ENCODE peak calls at places on chromosomes 1 and 21, in five cellular contexts. C, Z, O, W and I are unnamed samples.

GRCh38 chr1:190754769-190755168 is 277.1 kb upstream of the BRINP3 start:
- DNase-seq in W (no peak), O (no peak), C (no peak), Z (no peak), I (no peak)

GRCh38 chr1:10980094-10980577 is 32.3 kb upstream of the TARDBP start:
- DNase-seq in O (peak; percentile 79), Z (peak; percentile 72), C (peak; percentile 59), W (no peak), I (no peak)

GRCh38 chr1:74399249-74399648 is 113.2 kb downstream of the LRRC53 start:
- DNase-seq in O (no peak), Z (no peak), W (no peak), C (no peak), I (no peak)

GRCh38 chr1:183776731-183777130 is 28.2 kb upstream of the RGL1 start:
- DNase-seq in W (no peak), C (no peak), O (no peak), Z (no peak), I (no peak)

GRCh38 chr1:26597629-26598039 is 68.1 kb downstream of the RPS6KA1 start:
- DNase-seq in Z (no peak), W (no peak), O (no peak), C (no peak), I (peak; percentile 80)

GRCh38 chr1:8361198-8361849 is 43.4 kb downstream of the SLC45A1 start:
- DNase-seq in Z (no peak), W (no peak), C (no peak), O (no peak), I (no peak)

GRCh38 chr1:201013991-201014815 is 9.3 kb downstream of the KIF21B start:
- DNase-seq in O (peak; percentile 61), W (no peak), Z (no peak), C (peak; percentile 51), I (no peak)

GRCh38 chr1:245934409-245934808 is 572.7 kb downstream of the SMYD3 start:
- DNase-seq in W (no peak), C (no peak), O (no peak), Z (no peak), I (no peak)

GRCh38 chr21:30620080-30620479 is 347 bp upstream of the KRTAP20-4 start:
- DNase-seq in O (no peak), C (no peak), Z (no peak), W (no peak), I (no peak)

GRCh38 chr1:158496379-158496778 is 24.4 kb downstream of the OR10R2 start:
- DNase-seq in O (no peak), W (no peak), Z (no peak), C (no peak), I (peak; percentile 10)

GRCh38 chr1:151196292-151196800 is 2.0 kb upstream of the PIP5K1A start:
- DNase-seq in O (peak; percentile 82), W (peak; percentile 56), Z (peak; percentile 82), C (peak; percentile 89), I (peak; percentile 49)

GRCh38 chr1:30618335-30618747 is 105.0 kb downstream of the MATN1 start:
- DNase-seq in C (no peak), Z (no peak), W (no peak), O (no peak), I (no peak)

GRCh38 chr1:99565606-99566289 is 80.2 kb upstream of the PALMD start:
- DNase-seq in W (no peak), C (no peak), O (no peak), Z (no peak), I (no peak)

GRCh38 chr1:183282101-183282855 is 96.2 kb downstream of the LAMC2 start:
- DNase-seq in Z (no peak), O (no peak), C (no peak), W (no peak), I (no peak)

GRCh38 chr1:110040548-110040947 is 6.1 kb downstream of the STRIP1 start:
- DNase-seq in W (no peak), Z (no peak), C (no peak), O (no peak), I (no peak)

GRCh38 chr21:38831526-38832467 is 26.1 kb downstream of the ETS2 start:
- DNase-seq in W (peak; percentile 48), C (peak; percentile 67), Z (peak; percentile 71), O (no peak), I (peak; percentile 66)

GRCh38 chr1:22661880-22662279 is 8.8 kb downstream of the C1QB start:
- DNase-seq in O (no peak), Z (no peak), W (no peak), C (no peak), I (no peak)

GRCh38 chr1:22660716-22661241 is 7.7 kb downstream of the C1QB start:
- DNase-seq in Z (no peak), W (no peak), O (no peak), C (no peak), I (no peak)

GRCh38 chr1:22654692-22655091 is 1.7 kb downstream of the C1QB start:
- DNase-seq in W (no peak), Z (no peak), C (no peak), O (no peak), I (no peak)

GRCh38 chr1:22662318-22662717 is 9.3 kb downstream of the C1QB start:
- DNase-seq in W (no peak), O (no peak), C (peak; percentile 50), Z (no peak), I (no peak)

DNA sequence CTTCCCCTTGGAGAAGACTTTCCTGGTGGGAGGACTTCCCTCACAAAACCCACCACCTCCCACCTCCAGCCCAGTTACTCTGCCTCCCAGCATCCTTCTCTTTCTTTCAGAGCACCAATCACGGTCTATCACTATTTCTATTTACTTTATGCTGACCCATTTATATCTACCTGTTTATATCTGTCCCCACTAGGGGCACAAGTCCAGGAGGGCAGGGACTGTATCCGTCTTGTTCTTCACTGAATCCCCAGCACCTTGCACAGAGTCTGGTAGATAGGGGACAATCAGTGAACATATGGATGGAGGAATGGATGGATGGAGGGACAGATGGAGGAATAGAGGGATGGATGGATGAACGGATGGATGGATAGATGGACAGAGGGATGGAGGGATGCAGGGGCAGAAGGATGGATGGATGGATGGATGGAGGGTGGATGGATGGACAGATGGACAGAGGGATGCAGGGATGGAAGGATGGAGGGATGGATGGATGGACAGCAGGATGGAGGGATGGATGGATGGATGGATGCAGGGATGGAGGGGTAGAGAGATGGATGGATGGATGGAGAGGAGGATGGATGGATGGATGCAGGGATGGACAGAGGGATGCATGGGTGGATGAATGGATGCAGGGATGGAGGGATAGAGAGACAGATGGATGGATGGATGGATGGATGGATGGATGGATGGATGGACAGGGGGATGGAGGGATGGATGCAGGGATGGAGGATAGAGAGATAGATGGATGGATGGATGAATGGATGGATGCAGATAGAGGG is 5.5 kb downstream of the C1QB start:
- DNase-seq in W (no peak), C (no peak), Z (no peak), O (no peak), I (no peak)
- TF ChIP-seq CTCF in W (no peak), C (no peak), Z (no peak), O (no peak), I (no peak)

GRCh38 chr21:33866851-33867250 is 48.8 kb downstream of the ATP5PO start:
- DNase-seq in O (no peak), Z (no peak), W (peak; percentile 26), C (no peak), I (no peak)

GRCh38 chr21:33865996-33866575 is 49.5 kb downstream of the ATP5PO start:
- DNase-seq in O (no peak), C (no peak), W (no peak), Z (no peak), I (no peak)

GRCh38 chr21:33861125-33861524 is 54.5 kb downstream of the ATP5PO start:
- DNase-seq in W (no peak), Z (no peak), O (no peak), C (no peak), I (no peak)

GRCh38 chr21:33865176-33865575 is 50.4 kb downstream of the ATP5PO start:
- DNase-seq in C (no peak), O (no peak), Z (no peak), W (no peak), I (no peak)

DNA sequence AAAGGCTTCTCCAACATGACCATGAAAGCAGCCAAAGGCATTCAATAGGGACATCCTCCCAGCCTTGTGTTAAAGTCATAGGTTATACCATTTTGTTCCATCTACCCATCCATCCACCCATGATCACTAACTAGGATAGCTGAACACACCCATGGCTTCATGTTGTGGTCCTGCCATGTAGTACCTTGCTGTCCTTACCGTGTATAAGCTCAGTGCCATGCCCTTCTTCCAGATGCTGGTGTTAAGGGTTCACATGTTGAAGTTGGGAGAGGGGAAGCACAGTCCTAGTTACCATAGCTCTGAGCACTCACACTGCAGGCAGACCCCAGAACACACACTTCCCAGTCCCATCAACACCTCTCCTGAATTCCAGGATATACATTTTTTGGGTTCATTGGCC is 51.5 kb downstream of the ATP5PO start:
- DNase-seq in O (no peak), Z (no peak), C (no peak), W (no peak), I (no peak)
- TF ChIP-seq CTCF in O (no peak), Z (no peak), C (no peak), W (no peak), I (no peak)

GRCh38 chr1:89603651-89604413 is 29.1 kb upstream of the LRRC8C start:
- DNase-seq in C (no peak), O (no peak), Z (no peak), W (no peak), I (no peak)

GRCh38 chr1:89600792-89601191 is 32.1 kb upstream of the LRRC8C start:
- DNase-seq in C (no peak), Z (no peak), O (no peak), W (no peak), I (no peak)

GRCh38 chr1:89602871-89603404 is 30.0 kb upstream of the LRRC8C start:
- DNase-seq in C (peak; percentile 54), Z (no peak), W (no peak), O (no peak), I (no peak)

GRCh38 chr1:89598450-89599331 is 34.2 kb upstream of the LRRC8C start:
- DNase-seq in W (no peak), C (no peak), O (no peak), Z (no peak), I (peak; percentile 46)

DNA sequence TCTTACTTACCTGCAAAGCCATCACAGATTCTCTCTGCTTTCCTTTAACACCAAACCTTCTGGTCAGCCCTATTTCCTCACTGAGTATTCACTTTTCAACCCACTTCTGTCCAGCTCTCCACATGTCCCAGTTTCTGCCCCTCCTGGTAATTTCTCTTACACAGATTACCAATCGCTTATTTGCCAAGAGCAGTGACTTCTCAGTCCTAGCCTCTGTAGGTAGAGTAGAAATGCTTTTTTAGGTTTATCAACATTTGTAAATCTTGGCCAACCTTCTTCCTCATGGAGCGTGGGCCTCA is 33.6 kb upstream of the LRRC8C start:
- DNase-seq in C (no peak), W (no peak), Z (no peak), O (no peak), I (no peak)
- TF ChIP-seq CTCF in C (no peak), W (peak; percentile 41), Z (no peak), O (peak; percentile 14), I (no peak)

GRCh38 chr1:77085109-77085508 is 134.1 kb downstream of the PIGK start:
- DNase-seq in C (no peak), O (no peak), W (no peak), Z (no peak), I (no peak)

GRCh38 chr1:77081834-77082233 is 137.4 kb downstream of the PIGK start:
- DNase-seq in O (no peak), C (no peak), W (no peak), Z (no peak), I (no peak)

DNA sequence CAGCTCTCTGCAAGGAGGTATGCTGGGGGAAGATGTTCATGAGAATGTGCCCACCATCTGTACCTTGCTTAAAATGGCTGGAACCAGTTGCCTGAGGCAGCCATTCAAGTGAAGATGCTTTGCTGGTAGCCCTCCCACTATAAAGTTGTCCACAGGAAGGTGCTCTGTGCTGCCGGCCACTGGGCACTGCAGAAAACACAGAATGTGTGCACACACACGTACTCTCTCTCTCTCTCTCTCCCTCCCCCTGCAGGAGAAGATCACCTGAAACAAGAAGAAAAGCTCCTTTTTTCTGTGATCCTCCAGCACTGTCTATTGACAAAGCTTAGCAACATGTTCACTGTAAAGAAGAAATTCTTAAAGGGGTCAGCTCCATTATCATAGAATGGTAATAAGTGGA is 134.8 kb downstream of the PIGK start:
- DNase-seq in W (no peak), O (no peak), C (no peak), Z (no peak), I (no peak)
- TF ChIP-seq CTCF in W (no peak), O (no peak), C (no peak), Z (no peak), I (no peak)